ENCODE peak calls at places on chromosomes 1 and 21, in eight cellular contexts. One of them, this sample, is unnamed.
A peak's percentile ranks its signal among the peaks of the same experiment; 100 is the strongest.

GRCh38 chr1:6059866-6060265 is 14.2 kb downstream of the KCNAB2 start:
- DNase-seq in HepG2: no peak
- DNase-seq in H1: no peak
- DNase-seq in transverse colon: no peak
- DNase-seq in spleen: no peak
- DNase-seq in upper lobe of left lung: no peak
- DNase-seq in Panc1: no peak
- DNase-seq in HL-60: no peak
- DNase-seq in this sample: no peak

GRCh38 chr1:103108525-103109150 is 316 bp upstream of the COL11A1 start:
- DNase-seq in HepG2: no peak
- DNase-seq in H1: peak; percentile 78
- DNase-seq in transverse colon: no peak
- DNase-seq in spleen: no peak
- DNase-seq in upper lobe of left lung: peak; percentile 24
- DNase-seq in Panc1: no peak
- DNase-seq in HL-60: no peak
- DNase-seq in this sample: no peak

GRCh38 chr1:207884276-207885029 is 26.5 kb downstream of the CD34 start:
- DNase-seq in HepG2: no peak
- DNase-seq in H1: no peak
- DNase-seq in transverse colon: no peak
- DNase-seq in spleen: no peak
- DNase-seq in upper lobe of left lung: no peak
- DNase-seq in Panc1: no peak
- DNase-seq in HL-60: no peak
- DNase-seq in this sample: no peak

GRCh38 chr21:17746920-17747319 is 72.2 kb downstream of the C21orf91 start:
- DNase-seq in HepG2: no peak
- DNase-seq in H1: no peak
- DNase-seq in transverse colon: no peak
- DNase-seq in spleen: no peak
- DNase-seq in upper lobe of left lung: no peak
- DNase-seq in Panc1: no peak
- DNase-seq in HL-60: no peak
- DNase-seq in this sample: no peak

GRCh38 chr1:234473123-234473522 is 5.9 kb downstream of the TARBP1 start:
- DNase-seq in HepG2: no peak
- DNase-seq in H1: no peak
- DNase-seq in transverse colon: no peak
- DNase-seq in spleen: peak; percentile 29
- DNase-seq in upper lobe of left lung: no peak
- DNase-seq in Panc1: no peak
- DNase-seq in HL-60: no peak
- DNase-seq in this sample: no peak

GRCh38 chr1:93715529-93716126 is 34.0 kb upstream of the BCAR3 start:
- DNase-seq in HepG2: no peak
- DNase-seq in H1: no peak
- DNase-seq in transverse colon: no peak
- DNase-seq in spleen: no peak
- DNase-seq in upper lobe of left lung: no peak
- DNase-seq in Panc1: no peak
- DNase-seq in HL-60: no peak
- DNase-seq in this sample: no peak

GRCh38 chr1:219292341-219292740 is 118.7 kb downstream of the LYPLAL1 start:
- DNase-seq in HepG2: no peak
- DNase-seq in H1: no peak
- DNase-seq in transverse colon: no peak
- DNase-seq in spleen: no peak
- DNase-seq in upper lobe of left lung: no peak
- DNase-seq in Panc1: no peak
- DNase-seq in HL-60: no peak
- DNase-seq in this sample: no peak

GRCh38 chr1:229132106-229132443 is 138.8 kb upstream of the RAB4A start:
- DNase-seq in HepG2: no peak
- DNase-seq in H1: no peak
- DNase-seq in transverse colon: no peak
- DNase-seq in spleen: no peak
- DNase-seq in upper lobe of left lung: no peak
- DNase-seq in Panc1: no peak
- DNase-seq in HL-60: no peak
- DNase-seq in this sample: no peak

GRCh38 chr1:1321477-1321876 is 3.0 kb downstream of the INTS11 start:
- DNase-seq in HepG2: no peak
- DNase-seq in H1: no peak
- DNase-seq in transverse colon: no peak
- DNase-seq in spleen: no peak
- DNase-seq in upper lobe of left lung: no peak
- DNase-seq in Panc1: no peak
- DNase-seq in HL-60: no peak
- DNase-seq in this sample: no peak

DNA sequence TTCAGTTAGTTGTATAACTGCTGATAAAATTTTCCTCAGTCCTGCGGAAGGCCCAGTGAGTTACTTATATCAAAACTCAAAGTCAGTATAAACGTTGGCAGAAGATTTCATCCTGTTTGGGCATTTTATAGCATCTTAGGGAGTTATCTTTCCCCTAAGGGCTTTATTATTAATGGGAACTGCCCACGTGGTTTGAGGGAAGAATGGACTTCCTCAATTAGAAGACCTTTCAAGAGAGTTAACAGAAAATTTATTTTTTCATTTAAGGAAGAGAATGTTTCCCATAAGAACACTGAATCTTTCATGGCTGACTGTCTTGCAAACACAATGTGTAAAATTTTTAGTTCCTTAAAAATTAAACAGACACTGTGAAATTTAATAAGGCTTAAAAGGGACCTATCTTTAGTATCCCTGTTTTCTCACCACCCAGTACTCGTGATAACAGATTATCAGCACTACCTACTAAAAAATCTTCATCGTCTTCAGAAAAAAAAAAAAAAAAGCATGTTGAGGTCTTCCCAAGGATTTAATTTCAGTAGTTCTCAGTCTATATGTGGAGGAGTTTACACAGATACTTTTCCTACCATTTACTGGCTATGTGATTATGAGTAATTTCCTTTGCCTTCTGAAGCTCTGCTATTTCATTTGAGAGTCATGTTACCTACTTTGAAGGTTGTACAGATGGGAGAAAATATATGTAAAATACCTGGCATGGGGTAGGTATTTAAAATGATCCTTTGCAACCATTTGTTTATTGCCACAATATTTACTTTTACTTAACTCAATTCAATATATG is 399.9 kb downstream of the NEGR1 start:
- DNase-seq in HepG2: no peak
- DNase-seq in H1: no peak
- DNase-seq in transverse colon: no peak
- DNase-seq in spleen: no peak
- DNase-seq in upper lobe of left lung: no peak
- DNase-seq in Panc1: no peak
- DNase-seq in HL-60: peak; percentile 42
- DNase-seq in this sample: no peak
- TF ChIP-seq POLR2AphosphoS5 in HepG2: no peak
- TF ChIP-seq POLR2AphosphoS5 in H1: no peak
- TF ChIP-seq POLR2AphosphoS5 in transverse colon: no peak
- TF ChIP-seq POLR2AphosphoS5 in spleen: no peak
- TF ChIP-seq POLR2AphosphoS5 in upper lobe of left lung: no peak
- TF ChIP-seq POLR2AphosphoS5 in Panc1: no peak
- TF ChIP-seq POLR2AphosphoS5 in HL-60: no peak
- TF ChIP-seq POLR2AphosphoS5 in this sample: no peak

DNA sequence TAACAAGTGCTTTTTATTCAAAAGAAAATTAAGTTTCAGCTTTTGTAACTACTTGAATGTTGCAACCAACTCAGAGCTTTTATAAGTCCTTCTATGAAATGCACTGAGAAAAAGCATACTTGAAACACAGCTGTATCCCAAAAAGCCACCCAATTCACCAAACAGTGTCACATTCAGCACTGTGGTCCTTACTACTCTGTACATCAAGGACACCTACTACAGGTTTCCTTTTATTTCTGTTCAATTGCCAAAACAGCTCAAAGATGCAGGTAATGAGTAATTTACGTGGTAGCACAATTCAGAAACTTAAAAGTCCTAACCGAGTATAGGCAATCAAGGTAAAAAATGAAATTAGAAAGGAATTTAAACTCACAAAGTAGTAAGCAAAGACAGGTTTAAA is 2.5 kb downstream of the EIF4G3 start:
- DNase-seq in HepG2: no peak
- DNase-seq in H1: no peak
- DNase-seq in transverse colon: no peak
- DNase-seq in spleen: no peak
- DNase-seq in upper lobe of left lung: no peak
- DNase-seq in Panc1: no peak
- DNase-seq in HL-60: no peak
- DNase-seq in this sample: no peak
- H3K4me3 ChIP-seq in HepG2: peak overlapping the region; percentile 91
- H3K4me3 ChIP-seq in H1: peak overlapping the region; percentile 100
- H3K4me3 ChIP-seq in transverse colon: peak overlapping the region; percentile 85
- H3K4me3 ChIP-seq in spleen: no peak overlapping the region
- H3K4me3 ChIP-seq in upper lobe of left lung: no peak overlapping the region
- H3K4me3 ChIP-seq in Panc1: peak overlapping the region; percentile 93
- H3K4me3 ChIP-seq in HL-60: peak overlapping the region; percentile 87
- H3K4me3 ChIP-seq in this sample: peak overlapping the region; percentile 98

GRCh38 chr1:162380061-162380846 is 1.3 kb upstream of the C1orf226 start:
- DNase-seq in HepG2: no peak
- DNase-seq in H1: no peak
- DNase-seq in transverse colon: no peak
- DNase-seq in spleen: no peak
- DNase-seq in upper lobe of left lung: peak; percentile 3
- DNase-seq in Panc1: no peak
- DNase-seq in HL-60: no peak
- DNase-seq in this sample: no peak

GRCh38 chr1:162373072-162373427 is 3.6 kb downstream of the SPATA46 start:
- DNase-seq in HepG2: no peak
- DNase-seq in H1: no peak
- DNase-seq in transverse colon: no peak
- DNase-seq in spleen: no peak
- DNase-seq in upper lobe of left lung: no peak
- DNase-seq in Panc1: no peak
- DNase-seq in HL-60: no peak
- DNase-seq in this sample: no peak

GRCh38 chr1:162374406-162374805 is 2.2 kb downstream of the SPATA46 start:
- DNase-seq in HepG2: no peak
- DNase-seq in H1: no peak
- DNase-seq in transverse colon: no peak
- DNase-seq in spleen: no peak
- DNase-seq in upper lobe of left lung: no peak
- DNase-seq in Panc1: no peak
- DNase-seq in HL-60: no peak
- DNase-seq in this sample: no peak

GRCh38 chr1:162373541-162374375 is 2.9 kb downstream of the SPATA46 start:
- DNase-seq in HepG2: no peak
- DNase-seq in H1: no peak
- DNase-seq in transverse colon: no peak
- DNase-seq in spleen: no peak
- DNase-seq in upper lobe of left lung: peak; percentile 74
- DNase-seq in Panc1: no peak
- DNase-seq in HL-60: no peak
- DNase-seq in this sample: no peak

DNA sequence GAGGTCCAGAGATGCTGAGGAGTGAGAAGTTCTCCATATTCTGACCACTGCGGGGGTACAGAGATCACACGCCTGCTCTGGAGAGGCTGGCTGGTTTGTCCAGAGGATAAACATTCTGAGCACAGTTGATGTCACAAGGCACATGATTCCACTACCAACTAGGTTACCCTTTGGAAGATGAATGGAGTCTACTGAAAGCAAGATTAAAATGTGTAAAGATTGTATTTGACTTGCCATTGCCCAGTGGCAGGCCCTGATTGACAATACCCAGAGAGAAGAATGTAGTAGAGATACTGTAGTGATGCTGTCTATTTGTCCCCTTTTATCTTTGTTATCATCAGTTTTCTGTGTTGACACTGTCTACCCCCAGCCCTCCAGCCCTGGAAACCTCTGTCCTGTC is at the start of gene SPATA46:
- DNase-seq in HepG2: no peak
- DNase-seq in H1: no peak
- DNase-seq in transverse colon: no peak
- DNase-seq in spleen: no peak
- DNase-seq in upper lobe of left lung: no peak
- DNase-seq in Panc1: no peak
- DNase-seq in HL-60: no peak
- DNase-seq in this sample: no peak
- TF ChIP-seq POLR2AphosphoS5 in HepG2: no peak
- TF ChIP-seq POLR2AphosphoS5 in H1: no peak
- TF ChIP-seq POLR2AphosphoS5 in transverse colon: no peak
- TF ChIP-seq POLR2AphosphoS5 in spleen: no peak
- TF ChIP-seq POLR2AphosphoS5 in upper lobe of left lung: no peak
- TF ChIP-seq POLR2AphosphoS5 in Panc1: no peak
- TF ChIP-seq POLR2AphosphoS5 in HL-60: no peak
- TF ChIP-seq POLR2AphosphoS5 in this sample: no peak

GRCh38 chr21:45246535-45247320 is 41.0 kb downstream of the POFUT2 start:
- DNase-seq in HepG2: no peak
- DNase-seq in H1: peak; percentile 33
- DNase-seq in transverse colon: no peak
- DNase-seq in spleen: peak; percentile 32
- DNase-seq in upper lobe of left lung: no peak
- DNase-seq in Panc1: no peak
- DNase-seq in HL-60: no peak
- DNase-seq in this sample: no peak

GRCh38 chr21:45250272-45250671 is 37.4 kb downstream of the POFUT2 start:
- DNase-seq in HepG2: no peak
- DNase-seq in H1: no peak
- DNase-seq in transverse colon: no peak
- DNase-seq in spleen: no peak
- DNase-seq in upper lobe of left lung: no peak
- DNase-seq in Panc1: no peak
- DNase-seq in HL-60: no peak
- DNase-seq in this sample: no peak

GRCh38 chr21:45248893-45249381 is 38.8 kb downstream of the POFUT2 start:
- DNase-seq in HepG2: no peak
- DNase-seq in H1: peak; percentile 62
- DNase-seq in transverse colon: peak; percentile 32
- DNase-seq in spleen: peak; percentile 62
- DNase-seq in upper lobe of left lung: no peak
- DNase-seq in Panc1: no peak
- DNase-seq in HL-60: no peak
- DNase-seq in this sample: no peak

GRCh38 chr21:45249626-45250025 is 38.1 kb downstream of the POFUT2 start:
- DNase-seq in HepG2: no peak
- DNase-seq in H1: no peak
- DNase-seq in transverse colon: no peak
- DNase-seq in spleen: no peak
- DNase-seq in upper lobe of left lung: no peak
- DNase-seq in Panc1: no peak
- DNase-seq in HL-60: no peak
- DNase-seq in this sample: no peak

DNA sequence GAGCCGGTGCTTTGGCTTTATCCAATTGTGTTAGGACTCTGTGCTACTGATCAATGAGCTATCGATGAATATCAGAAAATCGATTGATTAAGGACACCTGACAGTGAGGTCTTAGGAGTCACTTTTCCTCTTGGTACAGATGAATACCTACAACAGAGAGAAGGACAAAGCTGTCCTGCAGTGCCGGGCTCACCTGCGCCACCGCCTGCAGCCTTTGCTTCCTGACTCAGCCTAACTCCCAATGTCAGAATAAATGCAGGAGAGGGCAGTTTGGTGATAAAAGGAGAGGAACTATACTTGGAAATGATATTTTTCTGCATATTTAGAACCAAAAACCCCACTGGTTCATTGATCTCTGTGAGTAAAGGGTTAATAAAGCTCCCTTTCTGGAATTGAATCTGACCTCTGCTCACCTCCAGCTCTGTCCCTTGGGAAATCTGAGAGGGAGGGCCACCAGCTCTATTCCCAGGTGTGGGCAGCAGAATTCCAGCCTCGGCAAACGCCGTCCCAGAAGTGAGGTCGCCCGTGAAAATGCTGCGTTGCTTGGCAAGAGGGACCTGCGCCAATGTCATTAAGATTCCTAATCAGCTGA is 39.3 kb downstream of the POFUT2 start:
- DNase-seq in HepG2: no peak
- DNase-seq in H1: peak; percentile 50
- DNase-seq in transverse colon: no peak
- DNase-seq in spleen: no peak
- DNase-seq in upper lobe of left lung: no peak
- DNase-seq in Panc1: no peak
- DNase-seq in HL-60: no peak
- DNase-seq in this sample: no peak
- H3K4me3 ChIP-seq in HepG2: peak overlapping the region; percentile 68
- H3K4me3 ChIP-seq in H1: peak overlapping the region; percentile 46
- H3K4me3 ChIP-seq in transverse colon: no peak overlapping the region
- H3K4me3 ChIP-seq in spleen: no peak overlapping the region
- H3K4me3 ChIP-seq in upper lobe of left lung: no peak overlapping the region
- H3K4me3 ChIP-seq in Panc1: peak overlapping the region; percentile 44
- H3K4me3 ChIP-seq in HL-60: no peak overlapping the region
- H3K4me3 ChIP-seq in this sample: no peak overlapping the region